ENCODE peak calls at places on chromosomes 13 and 19, in seven cellular contexts. W is NCI-H1092, V is NCI-H69, I is sigmoid colon, D is mucosa of descending colon, Y is uterus, F is Daoy. L is an unnamed sample.

GRCh38 chr19:43574424-43575155 is 737 bp downstream of the XRCC1 start:
- DNase-seq in W (no peak), V (peak; percentile 45), I (no peak), D (no peak), Y (no peak), F (peak; percentile 86), L (no peak)

GRCh38 chr19:38666662-38667448 is 19.4 kb downstream of the ACTN4 start:
- DNase-seq in W (no peak), V (peak; percentile 73), I (no peak), D (peak; percentile 38), Y (no peak), F (peak; percentile 88), L (no peak)

GRCh38 chr19:43765109-43765876 is 10.5 kb upstream of the SMG9 start:
- DNase-seq in W (no peak), V (no peak), I (peak; percentile 87), D (peak; percentile 54), Y (peak; percentile 30), F (peak; percentile 99), L (peak; percentile 84)

GRCh38 chr13:99218545-99218944 is 17.9 kb downstream of the UBAC2 start:
- DNase-seq in W (peak; percentile 43), V (no peak), I (no peak), D (no peak), Y (no peak), F (no peak), L (no peak)

GRCh38 chr13:97319088-97319487 is 97.0 kb downstream of the MBNL2 start:
- DNase-seq in W (no peak), V (no peak), I (no peak), D (no peak), Y (no peak), F (no peak), L (no peak)

GRCh38 chr19:1907563-1908363 is 2.6 kb downstream of the ADAT3 start:
- DNase-seq in W (no peak), V (no peak), I (no peak), D (peak; percentile 77), Y (no peak), F (peak; percentile 33), L (no peak)

GRCh38 chr19:44770550-44771257 is 7.0 kb upstream of the CBLC start:
- DNase-seq in W (peak; percentile 78), V (peak; percentile 96), I (peak; percentile 94), D (peak; percentile 99), Y (peak; percentile 93), F (peak; percentile 96), L (peak; percentile 94)

GRCh38 chr13:24306632-24307031 is 2.7 kb upstream of the C1QTNF9 start:
- DNase-seq in W (no peak), V (no peak), I (no peak), D (no peak), Y (no peak), F (no peak), L (no peak)

GRCh38 chr19:18021121-18021755 is 13.3 kb downstream of the ARRDC2 start:
- DNase-seq in W (no peak), V (peak; percentile 40), I (peak; percentile 92), D (peak; percentile 78), Y (peak; percentile 81), F (peak; percentile 92), L (peak; percentile 58)

L was measured in stimulated activated naive B cell treated with anti-CD40 and anti-IgM and Interleukin-4, amounts not matched to agents 10 μg/mL and 1 μg/mL and 100 μg/mL, for 72 hours.